ENCODE peak calls at places on chromosome X, in seven cellular contexts. F is neuronal stem cell, M is H9, U is mesenchymal stem cell, X is mesendoderm, R is IMR-90, C is H1. Q is an unnamed sample.
A peak's percentile ranks its signal among the peaks of the same experiment; 100 is the strongest.

GRCh38 chrX:69501433-69501832 is 2.7 kb upstream of the NALF2 start:
- DNase-seq in F (peak; percentile 77), M (peak; percentile 73), U (no peak), X (peak; percentile 87), R (no peak), C (no peak), Q (peak; percentile 1)

GRCh38 chrX:47361538-47362511 is 8.6 kb upstream of the ZNF157 start:
- DNase-seq in F (peak; percentile 86), M (peak; percentile 96), U (peak; percentile 99), X (peak; percentile 98), R (peak; percentile 95), C (peak; percentile 81), Q (peak; percentile 66)

GRCh38 chrX:19814778-19815177 is 72.6 kb downstream of the SH3KBP1 start:
- DNase-seq in F (no peak), M (no peak), U (no peak), X (no peak), R (no peak), C (no peak), Q (no peak)

GRCh38 chrX:71599965-71600364 is 18.3 kb downstream of the CXCR3 start:
- DNase-seq in F (no peak), M (no peak), U (no peak), X (no peak), R (no peak), C (no peak), Q (no peak)

GRCh38 chrX:618761-619450 is 11.7 kb upstream of the SHOX start:
- DNase-seq in F (no peak), M (no peak), U (no peak), X (no peak), R (no peak), C (no peak), Q (no peak)

GRCh38 chrX:148049441-148049840 is 68.3 kb downstream of the FMR1NB start:
- DNase-seq in F (peak; percentile 32), M (no peak), U (peak; percentile 33), X (peak; percentile 45), R (peak; percentile 18), C (no peak), Q (no peak)

GRCh38 chrX:107755721-107756120 is 19.9 kb downstream of the TSC22D3 start:
- DNase-seq in F (no peak), M (no peak), U (no peak), X (no peak), R (no peak), C (no peak), Q (no peak)

GRCh38 chrX:94493405-94493804 is 819.4 kb downstream of the FAM133A start:
- DNase-seq in F (no peak), M (no peak), U (no peak), X (no peak), R (no peak), C (no peak), Q (no peak)

GRCh38 chrX:39752820-39753219 is 344.9 kb downstream of the BCOR start:
- DNase-seq in F (no peak), M (no peak), U (peak; percentile 30), X (no peak), R (peak; percentile 29), C (no peak), Q (peak; percentile 18)

GRCh38 chrX:12975670-12975965 is 708 bp downstream of the TMSB4X start:
- DNase-seq in F (no peak), M (no peak), U (no peak), X (no peak), R (no peak), C (no peak), Q (peak; percentile 54)

GRCh38 chrX:117291760-117292159 is 824.9 kb downstream of the KLHL13 start:
- DNase-seq in F (no peak), M (no peak), U (no peak), X (no peak), R (no peak), C (no peak), Q (no peak)
- H2BK120ac ChIP-seq in F (no peak overlapping the region), M (no peak overlapping the region), U (no peak overlapping the region), X (no peak overlapping the region), R (no peak overlapping the region), C (no peak overlapping the region), Q (no peak overlapping the region)

DNA sequence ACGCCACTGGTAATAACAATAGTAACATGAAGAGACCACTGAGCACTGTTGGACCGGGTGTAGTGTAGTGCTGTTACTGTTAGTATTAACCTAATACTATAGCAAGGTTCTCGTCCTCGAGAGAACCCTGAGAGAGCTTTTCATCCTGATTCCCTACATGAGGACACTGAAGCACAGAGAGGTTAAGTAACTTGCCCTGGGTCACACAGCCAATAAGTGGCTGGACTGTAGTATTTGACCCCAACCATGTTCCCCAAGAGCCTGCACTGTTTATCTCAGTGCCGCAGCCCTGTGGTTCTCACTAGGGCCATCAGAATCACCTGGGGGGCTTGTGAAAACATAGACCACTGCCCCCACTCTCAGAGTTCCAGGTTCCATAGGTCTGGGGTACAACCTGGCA is 10.4 kb downstream of the SCML1 start:
- DNase-seq in F (no peak), M (no peak), U (no peak), X (no peak), R (no peak), C (no peak), Q (no peak)
- H3K9ac ChIP-seq in F (no peak overlapping the region), M (no peak overlapping the region), U (no peak overlapping the region), X (no peak overlapping the region), R (no peak overlapping the region), C (no peak overlapping the region), Q (no peak overlapping the region)

DNA sequence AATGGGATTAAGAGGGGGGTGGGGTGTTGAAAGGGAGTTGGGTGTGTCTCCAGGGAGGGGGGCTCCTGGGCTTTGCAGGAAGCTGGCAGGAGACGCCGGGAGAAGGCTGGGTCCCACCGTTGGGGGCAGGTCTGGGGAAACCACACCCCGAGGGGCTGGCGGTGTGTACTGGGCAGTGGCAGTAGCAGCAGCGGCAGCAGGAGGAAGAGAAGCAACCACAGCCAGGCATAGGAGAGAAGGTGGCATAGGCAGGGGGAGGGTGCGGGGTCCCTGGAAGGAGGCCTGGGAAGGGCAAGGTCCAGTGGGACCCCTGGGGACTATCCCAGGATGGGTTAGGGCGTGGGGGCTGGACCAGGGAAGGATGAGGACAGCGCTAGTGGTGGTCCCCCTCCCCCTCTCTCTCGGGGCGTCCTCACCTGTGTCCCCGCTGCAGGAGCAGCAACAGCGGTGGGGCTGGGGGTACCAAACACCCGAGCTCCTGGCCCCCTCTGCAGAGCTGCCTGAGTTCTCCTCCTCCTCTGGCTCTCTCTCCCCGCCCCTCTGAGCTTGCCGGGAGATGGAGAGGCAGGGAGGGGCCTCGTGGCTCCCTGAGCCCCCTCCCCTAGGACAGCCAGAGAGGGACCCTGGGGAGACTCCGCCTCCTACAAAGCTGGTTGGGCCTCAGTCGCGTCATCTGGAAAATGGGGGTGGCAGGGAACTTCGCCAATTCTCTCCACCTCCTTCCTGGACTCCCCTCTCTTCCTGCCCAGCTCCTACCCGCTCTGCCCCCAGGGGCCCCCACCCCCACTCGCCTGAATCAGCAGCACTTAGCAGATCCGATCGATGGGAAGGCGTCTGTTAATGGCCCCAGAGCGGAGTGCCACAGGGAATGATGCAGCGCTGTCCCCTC is at the start of gene KCND1:
- DNase-seq in F (no peak), M (peak; percentile 77), U (peak; percentile 48), X (peak; percentile 71), R (peak; percentile 46), C (peak; percentile 34), Q (no peak)
- H3K4me2 ChIP-seq in F (peak within 1 kb of the TSS; percentile 69), M (peak within 1 kb of the TSS; percentile 70), U (peak within 1 kb of the TSS; percentile 62), X (peak within 1 kb of the TSS; percentile 62), R (peak within 1 kb of the TSS; percentile 86), C (peak within 1 kb of the TSS; percentile 71), Q (peak within 1 kb of the TSS; percentile 83)

GRCh38 chrX:118352566-118352965 is 6.7 kb downstream of the WDR44 start:
- DNase-seq in F (no peak), M (no peak), U (no peak), X (peak; percentile 24), R (no peak), C (no peak), Q (no peak)

GRCh38 chrX:118348186-118348810 is 2.4 kb downstream of the WDR44 start:
- DNase-seq in F (no peak), M (no peak), U (no peak), X (no peak), R (no peak), C (no peak), Q (peak; percentile 36)

GRCh38 chrX:118350221-118350620 is 4.3 kb downstream of the WDR44 start:
- DNase-seq in F (no peak), M (no peak), U (peak; percentile 47), X (no peak), R (peak; percentile 40), C (no peak), Q (no peak)

GRCh38 chrX:118349188-118349587 is 3.3 kb downstream of the WDR44 start:
- DNase-seq in F (no peak), M (no peak), U (no peak), X (no peak), R (no peak), C (no peak), Q (no peak)

GRCh38 chrX:118350715-118351114 is 4.8 kb downstream of the WDR44 start:
- DNase-seq in F (no peak), M (no peak), U (no peak), X (no peak), R (no peak), C (no peak), Q (no peak)
- H2BK120ac ChIP-seq in F (no peak overlapping the region), M (no peak overlapping the region), U (no peak overlapping the region), X (no peak overlapping the region), R (no peak overlapping the region), C (no peak overlapping the region), Q (no peak overlapping the region)

GRCh38 chrX:123964155-123964554 is 2.6 kb downstream of the STAG2 start:
- DNase-seq in F (no peak), M (no peak), U (peak; percentile 63), X (peak; percentile 15), R (peak; percentile 43), C (no peak), Q (no peak)
- H3K9ac ChIP-seq in F (no peak overlapping the region), M (no peak overlapping the region), U (peak overlapping the region; percentile 98), X (no peak overlapping the region), R (no peak overlapping the region), C (no peak overlapping the region), Q (no peak overlapping the region)

Q was measured in trophoblast cell.